ENCODE peak calls at places on chromosomes 13 and 19, in ten cellular contexts. E, Q, T, H, Y, G, M, R, P and A are unnamed samples.

GRCh38 chr19:39363909-39364457 is 21.8 kb downstream of the SAMD4B start:
- DNase-seq in Q (no peak), Y (no peak), P (no peak), H (peak; percentile 47), G (no peak), M (no peak), T (no peak), E (no peak), R (peak; percentile 85), A (no peak)

GRCh38 chr19:3977242-3978143 is 6.6 kb upstream of the DAPK3 start:
- DNase-seq in Y (no peak), H (no peak), E (no peak), M (no peak), R (no peak), T (peak; percentile 35), Q (no peak), G (no peak), P (no peak), A (no peak)

GRCh38 chr19:47310819-47311218 is 1.2 kb downstream of the C5AR1 start:
- DNase-seq in P (peak; percentile 49), Y (no peak), Q (no peak), R (peak; percentile 62), E (no peak), G (no peak), H (peak; percentile 45), M (no peak), T (peak; percentile 59), A (peak; percentile 90)

GRCh38 chr13:25783480-25784081 is 268.2 kb downstream of the SHISA2 start:
- DNase-seq in E (no peak), R (no peak), H (no peak), M (no peak), T (no peak), Y (no peak), P (no peak), G (no peak), Q (no peak), A (no peak)

GRCh38 chr19:50912727-50913716 is 1.8 kb upstream of the KLK4 start:
- DNase-seq in P (no peak), Y (no peak), M (no peak), T (no peak), R (peak; percentile 8), H (no peak), Q (no peak), G (no peak), E (no peak), A (no peak)

GRCh38 chr13:106446011-106446410 is 89.5 kb downstream of the EFNB2 start:
- DNase-seq in Y (no peak), T (no peak), Q (no peak), R (peak; percentile 61), G (no peak), M (no peak), P (no peak), H (no peak), E (peak; percentile 30), A (no peak)

GRCh38 chr13:30143671-30144400 is 163.5 kb downstream of the KATNAL1 start:
- DNase-seq in R (peak; percentile 84), P (no peak), M (no peak), Y (no peak), T (no peak), E (no peak), Q (no peak), G (no peak), H (no peak), A (no peak)

GRCh38 chr19:45179063-45179847 is 671 bp downstream of the BLOC1S3 start:
- DNase-seq in G (no peak), E (peak; percentile 61), Q (peak; percentile 70), R (peak; percentile 33), Y (no peak), P (no peak), M (no peak), T (peak; percentile 52), H (peak; percentile 26), A (no peak)

GRCh38 chr13:49214917-49215376 is 5.2 kb upstream of the MLNR start:
- DNase-seq in M (no peak), Y (no peak), G (no peak), H (peak; percentile 75), R (peak; percentile 22), E (no peak), P (no peak), T (peak; percentile 51), Q (peak; percentile 61), A (peak; percentile 82)

GRCh38 chr13:110874508-110874960 is 40.3 kb downstream of the ANKRD10 start:
- DNase-seq in Y (peak; percentile 41), H (peak; percentile 86), T (peak; percentile 86), E (peak; percentile 89), P (peak; percentile 68), G (no peak), Q (peak; percentile 86), R (peak; percentile 64), M (peak; percentile 50), A (no peak)

GRCh38 chr13:98972627-98973026 is 5.2 kb downstream of the DOCK9 start:
- DNase-seq in G (no peak), R (peak; percentile 83), E (peak; percentile 41), T (no peak), Y (no peak), M (no peak), H (peak; percentile 91), Q (no peak), P (no peak), A (no peak)

GRCh38 chr19:52296400-52296772 is 583 bp upstream of the ZNF480 start:
- DNase-seq in P (no peak), R (no peak), E (no peak), M (no peak), Y (no peak), H (peak; percentile 3), G (no peak), Q (no peak), T (no peak), A (no peak)

GRCh38 chr13:51976890-51977289 is 34.4 kb downstream of the ATP7B start:
- DNase-seq in E (no peak), T (no peak), H (no peak), Y (no peak), P (no peak), G (no peak), R (no peak), Q (no peak), M (no peak), A (no peak)

GRCh38 chr13:34156841-34157365 is 339.0 kb downstream of the RFC3 start:
- DNase-seq in H (peak; percentile 65), P (peak; percentile 51), T (peak; percentile 87), Y (peak; percentile 19), M (peak; percentile 69), R (peak; percentile 97), Q (peak; percentile 62), G (no peak), E (no peak), A (peak; percentile 67)

GRCh38 chr13:82625753-82626152 is 1256.5 kb downstream of the SLITRK1 start:
- DNase-seq in T (no peak), H (no peak), R (no peak), M (no peak), E (no peak), G (no peak), Q (no peak), P (no peak), Y (no peak), A (no peak)

GRCh38 chr13:98483636-98484288 is 93.1 kb downstream of the STK24 start:
- DNase-seq in H (no peak), G (no peak), R (peak; percentile 65), Y (no peak), M (no peak), P (no peak), E (no peak), Q (no peak), T (no peak), A (no peak)

GRCh38 chr19:38033658-38034150 is 126.7 kb downstream of the SIPA1L3 start:
- DNase-seq in R (peak; percentile 76), Q (no peak), P (no peak), M (no peak), E (peak; percentile 57), H (no peak), Y (no peak), T (no peak), G (peak; percentile 60), A (no peak)

GRCh38 chr13:72180253-72180952 is 313.4 kb upstream of the DACH1 start:
- DNase-seq in Y (no peak), M (no peak), G (no peak), H (no peak), Q (no peak), P (no peak), T (no peak), E (peak; percentile 8), R (peak; percentile 58), A (no peak)

GRCh38 chr13:81927347-81927746 is 1586.4 kb upstream of the SPRY2 start:
- DNase-seq in T (no peak), R (peak; percentile 37), E (peak; percentile 6), G (no peak), Y (no peak), H (peak; percentile 11), Q (no peak), P (no peak), M (no peak), A (no peak)

GRCh38 chr19:31110331-31110730 is 238.9 kb downstream of the TSHZ3 start:
- DNase-seq in R (peak; percentile 63), M (no peak), Y (peak; percentile 13), P (no peak), E (peak; percentile 61), T (no peak), G (no peak), Q (no peak), H (no peak), A (no peak)
- TF ChIP-seq CTCF in R (peak; percentile 58), M (no peak), Y (peak; percentile 51), P (no peak), E (peak; percentile 48), T (peak; percentile 11), G (no peak), Q (no peak), H (peak; percentile 33), A (no peak)

DNA sequence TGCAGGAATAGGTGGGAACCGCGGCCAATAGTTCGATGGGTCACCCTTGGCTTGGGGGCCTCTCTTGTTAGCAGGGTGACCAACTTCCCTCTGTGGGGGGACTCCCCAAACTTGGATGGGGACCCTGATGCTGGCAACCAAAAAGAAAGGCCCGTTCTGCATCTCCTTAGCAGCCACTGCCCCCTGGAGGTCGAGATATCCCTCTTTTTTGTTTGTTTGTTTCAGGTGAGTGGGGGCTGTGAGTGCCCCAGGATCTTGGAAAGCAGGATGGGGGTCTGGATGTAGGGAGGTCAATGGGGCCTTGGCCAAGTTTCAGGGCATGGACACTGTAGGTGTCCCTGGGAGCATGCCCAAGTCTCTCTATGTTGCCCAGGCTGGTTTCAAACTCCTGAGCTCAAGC is 7.7 kb upstream of the CRTC1 start:
- DNase-seq in E (peak; percentile 64), R (peak; percentile 37), Q (no peak), T (no peak), G (no peak), M (no peak), Y (no peak), H (peak; percentile 33), P (no peak), A (no peak)
- TF ChIP-seq CTCF in E (peak; percentile 64), R (peak; percentile 75), Q (no peak), T (peak; percentile 39), G (no peak), M (no peak), Y (peak; percentile 51), H (peak; percentile 55), P (peak; percentile 11), A (peak; percentile 20)

GRCh38 chr13:27338816-27339215 is 68.2 kb downstream of the RASL11A start:
- DNase-seq in T (no peak), R (no peak), P (no peak), H (peak; percentile 31), M (no peak), E (peak; percentile 73), G (no peak), Y (no peak), Q (no peak), A (no peak)
- TF ChIP-seq CTCF in T (no peak), R (peak; percentile 55), P (no peak), H (no peak), M (no peak), E (peak; percentile 41), G (no peak), Y (peak; percentile 27), Q (no peak), A (no peak)

GRCh38 chr13:74040200-74040599 is 94.0 kb downstream of the KLF12 start:
- DNase-seq in Y (peak; percentile 28), M (no peak), T (peak; percentile 42), P (peak; percentile 32), Q (peak; percentile 62), G (no peak), H (peak; percentile 58), E (peak; percentile 89), R (peak; percentile 55), A (no peak)
- TF ChIP-seq CTCF in Y (peak; percentile 66), M (no peak), T (peak; percentile 32), P (no peak), Q (no peak), G (no peak), H (peak; percentile 71), E (peak; percentile 81), R (peak; percentile 70), A (peak; percentile 30)